ENCODE peak calls at places on chromosomes 13 and 19, in seven cellular contexts. J is NB4, U is AG10803, W is esophagus squamous epithelium, D is GM23338, S is cardiac fibroblast, N is HL-60. L is an unnamed sample.

GRCh38 chr19:32324631-32325215 is 20.7 kb upstream of the ZNF507 start:
- DNase-seq in J (no peak), U (no peak), W (no peak), D (no peak), S (no peak), N (no peak), L (peak; percentile 42)

GRCh38 chr13:102699419-102699961 is 4.6 kb upstream of the METTL21C start:
- DNase-seq in J (no peak), U (no peak), W (no peak), D (no peak), S (no peak), N (no peak), L (no peak)

GRCh38 chr13:35144496-35144895 is 202.4 kb downstream of the NBEA start:
- DNase-seq in J (no peak), U (no peak), W (no peak), D (no peak), S (no peak), N (no peak), L (no peak)

GRCh38 chr13:33435207-33435606 is 149.7 kb upstream of the STARD13 start:
- DNase-seq in J (no peak), U (no peak), W (no peak), D (no peak), S (no peak), N (no peak), L (no peak)

GRCh38 chr13:26855921-26856320 is 95.3 kb upstream of the GPR12 start:
- DNase-seq in J (no peak), U (no peak), W (no peak), D (no peak), S (no peak), N (no peak), L (no peak)

GRCh38 chr13:89783221-89783755 is 1564.2 kb upstream of the MIR17HG start:
- DNase-seq in J (no peak), U (no peak), W (no peak), D (no peak), S (no peak), N (no peak), L (no peak)

GRCh38 chr13:67464154-67464553 is 234.0 kb upstream of the PCDH9 start:
- DNase-seq in J (no peak), U (no peak), W (no peak), D (no peak), S (no peak), N (no peak), L (peak; percentile 5)

GRCh38 chr13:74930402-74931165 is 551.4 kb downstream of the TBC1D4 start:
- DNase-seq in J (no peak), U (peak; percentile 61), W (no peak), D (no peak), S (peak; percentile 84), N (no peak), L (peak; percentile 63)

GRCh38 chr19:29971648-29972047 is 29.6 kb downstream of the URI1 start:
- DNase-seq in J (no peak), U (no peak), W (no peak), D (no peak), S (no peak), N (no peak), L (no peak)

GRCh38 chr19:16296713-16297112 is 27.9 kb upstream of the KLF2 start:
- DNase-seq in J (no peak), U (no peak), W (no peak), D (no peak), S (no peak), N (no peak), L (no peak)

GRCh38 chr13:44698076-44698475 is 121.9 kb upstream of the TSC22D1 start:
- DNase-seq in J (no peak), U (no peak), W (no peak), D (no peak), S (no peak), N (no peak), L (no peak)

GRCh38 chr13:81487151-81487550 is 1146.2 kb upstream of the SPRY2 start:
- DNase-seq in J (peak; percentile 60), U (no peak), W (no peak), D (peak; percentile 86), S (peak; percentile 6), N (peak; percentile 38), L (peak; percentile 81)

GRCh38 chr19:55157064-55157908 is at the start of gene TNNI3:
- DNase-seq in J (no peak), U (no peak), W (no peak), D (no peak), S (no peak), N (no peak), L (no peak)

GRCh38 chr19:18672606-18673337 is 10.7 kb upstream of the CRTC1 start:
- DNase-seq in J (peak; percentile 50), U (peak; percentile 25), W (no peak), D (peak; percentile 59), S (peak; percentile 47), N (no peak), L (peak; percentile 49)

GRCh38 chr13:108483981-108484380 is 145.4 kb upstream of the MYO16 start:
- DNase-seq in J (no peak), U (no peak), W (no peak), D (no peak), S (no peak), N (no peak), L (peak; percentile 61)

GRCh38 chr13:93227906-93228801 is 1.5 kb downstream of the GPC6 start:
- DNase-seq in J (no peak), U (peak; percentile 89), W (no peak), D (peak; percentile 91), S (peak; percentile 77), N (no peak), L (peak; percentile 93)

GRCh38 chr19:48724796-48725753 is 5.5 kb upstream of the MAMSTR start:
- DNase-seq in J (peak; percentile 99), U (peak; percentile 79), W (no peak), D (peak; percentile 92), S (peak; percentile 99), N (peak; percentile 68), L (peak; percentile 92)

GRCh38 chr13:32124743-32125142 is 93.2 kb downstream of the FRY start:
- DNase-seq in J (peak; percentile 77), U (no peak), W (no peak), D (no peak), S (no peak), N (peak; percentile 92), L (no peak)

GRCh38 chr13:30572859-30573275 is 44.9 kb upstream of the USPL1 start:
- DNase-seq in J (peak; percentile 75), U (peak; percentile 54), W (no peak), D (peak; percentile 47), S (peak; percentile 72), N (peak; percentile 45), L (peak; percentile 76)

GRCh38 chr19:37929512-37929911 is 22.5 kb downstream of the SIPA1L3 start:
- DNase-seq in J (no peak), U (no peak), W (no peak), D (peak; percentile 82), S (no peak), N (no peak), L (no peak)

GRCh38 chr13:59445812-59446211 is 717.9 kb downstream of the DIAPH3 start:
- DNase-seq in J (no peak), U (no peak), W (no peak), D (peak; percentile 13), S (no peak), N (no peak), L (no peak)

GRCh38 chr19:48218964-48219363 is 36.7 kb downstream of the CARD8 start:
- DNase-seq in J (no peak), U (peak; percentile 4), W (no peak), D (no peak), S (peak; percentile 58), N (no peak), L (peak; percentile 85)

GRCh38 chr19:42018503-42019193 is 24.6 kb upstream of the ATP1A3 start:
- DNase-seq in J (peak; percentile 24), U (peak; percentile 33), W (no peak), D (no peak), S (peak; percentile 48), N (no peak), L (peak; percentile 2)

GRCh38 chr13:66774046-66774445 is 456.1 kb downstream of the PCDH9 start:
- DNase-seq in J (no peak), U (no peak), W (no peak), D (no peak), S (no peak), N (no peak), L (no peak)

GRCh38 chr19:31263317-31263716 is 85.9 kb downstream of the TSHZ3 start:
- DNase-seq in J (no peak), U (no peak), W (no peak), D (no peak), S (no peak), N (no peak), L (no peak)

GRCh38 chr13:29771247-29771646 is 79.2 kb downstream of the UBL3 start:
- DNase-seq in J (peak; percentile 61), U (peak; percentile 34), W (no peak), D (peak; percentile 52), S (peak; percentile 68), N (no peak), L (peak; percentile 62)

GRCh38 chr13:110716235-110716505 is 2.7 kb downstream of the ING1 start:
- DNase-seq in J (peak; percentile 66), U (no peak), W (no peak), D (peak; percentile 46), S (peak; percentile 40), N (peak; percentile 62), L (peak; percentile 26)

GRCh38 chr19:17086129-17086528 is 10.6 kb downstream of the MYO9B start:
- DNase-seq in J (no peak), U (no peak), W (no peak), D (no peak), S (no peak), N (no peak), L (no peak)

GRCh38 chr13:64723735-64724134 is 2506.4 kb downstream of the PCDH9 start:
- DNase-seq in J (no peak), U (peak; percentile 92), W (no peak), D (peak; percentile 15), S (peak; percentile 95), N (no peak), L (peak; percentile 90)

DNA sequence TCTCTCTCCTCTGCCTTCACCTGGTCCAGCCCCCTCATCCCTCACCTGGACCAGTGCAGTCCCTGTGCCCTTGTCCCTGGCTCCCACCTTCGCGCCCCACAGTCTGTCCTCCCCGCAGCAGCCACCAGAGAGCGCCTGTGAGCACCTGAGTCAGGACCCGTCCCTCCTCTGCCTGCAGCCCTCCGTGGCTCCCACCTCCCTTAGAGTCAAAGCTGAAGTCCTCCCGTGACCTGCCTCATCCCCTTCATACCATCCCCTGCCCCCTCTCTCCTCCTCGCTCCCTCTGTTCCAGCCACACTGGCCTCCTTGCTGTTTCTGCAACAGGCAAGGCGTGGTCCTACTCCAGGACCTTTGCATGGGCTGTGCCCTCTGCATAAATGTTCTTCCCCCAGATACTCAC is 10.3 kb downstream of the CELF5 start:
- DNase-seq in J (no peak), U (no peak), W (no peak), D (peak; percentile 68), S (no peak), N (no peak), L (no peak)
- TF ChIP-seq CTCF in J (peak; percentile 43), U (peak; percentile 16), W (no peak), D (peak; percentile 79), S (peak; percentile 38), N (peak; percentile 2), L (peak; percentile 40)

GRCh38 chr19:10601999-10602329 is 14.9 kb upstream of the AP1M2 start:
- DNase-seq in J (no peak), U (no peak), W (no peak), D (no peak), S (no peak), N (no peak), L (no peak)
- H3K4me3 ChIP-seq in J (no peak overlapping the region), U (no peak overlapping the region), W (no peak overlapping the region), D (no peak overlapping the region), S (no peak overlapping the region), N (peak overlapping the region; percentile 15), L (peak overlapping the region; percentile 20)

GRCh38 chr19:39661565-39661964 is 5.9 kb downstream of the LGALS16 start:
- DNase-seq in J (no peak), U (no peak), W (no peak), D (no peak), S (no peak), N (no peak), L (no peak)
- TF ChIP-seq CTCF in J (no peak), U (no peak), W (no peak), D (no peak), S (no peak), N (no peak), L (no peak)

GRCh38 chr19:1259206-1259872 is 9.8 kb upstream of the CIRBP start:
- DNase-seq in J (peak; percentile 61), U (peak; percentile 71), W (no peak), D (peak; percentile 81), S (peak; percentile 71), N (peak; percentile 76), L (peak; percentile 58)
- H3K4me3 ChIP-seq in J (no peak overlapping the region), U (no peak overlapping the region), W (peak overlapping the region; percentile 3), D (peak overlapping the region; percentile 95), S (no peak overlapping the region), N (peak overlapping the region; percentile 16), L (no peak overlapping the region)

L was measured in choroid plexus epithelial cell.